ENCODE peak calls at places on chromosome 11, in four cellular contexts. One of them, this sample, is unnamed. For H3K4me1, the result is how much of the 10 kb centered on the place peaks cover.

GRCh38 chr11:72326151-72326842 is 82.3 kb upstream of the PHOX2A start:
- DNase-seq in mesendoderm: peak
- DNase-seq in H1: no peak
- DNase-seq in NT2/D1: no peak
- DNase-seq in this sample: no peak

GRCh38 chr11:29282088-29282487 is 734.7 kb downstream of the KCNA4 start:
- DNase-seq in H1: no peak
- DNase-seq in mesendoderm: peak
- DNase-seq in NT2/D1: no peak
- DNase-seq in this sample: no peak

GRCh38 chr11:118318112-118319030 is 13.8 kb downstream of the CD3E start:
- DNase-seq in NT2/D1: no peak
- DNase-seq in H1: no peak
- DNase-seq in mesendoderm: no peak
- DNase-seq in this sample: no peak

GRCh38 chr11:74487875-74488274 is 5.6 kb downstream of the LIPT2 start:
- DNase-seq in H1: no peak
- DNase-seq in NT2/D1: no peak
- DNase-seq in mesendoderm: peak
- DNase-seq in this sample: no peak

GRCh38 chr11:36075053-36075452 is 131.2 kb downstream of the LDLRAD3 start:
- DNase-seq in H1: no peak
- DNase-seq in NT2/D1: no peak
- DNase-seq in mesendoderm: no peak
- DNase-seq in this sample: no peak

GRCh38 chr11:107840120-107840479 is 18.5 kb downstream of the SLC35F2 start:
- DNase-seq in mesendoderm: no peak
- DNase-seq in NT2/D1: no peak
- DNase-seq in H1: no peak
- DNase-seq in this sample: no peak

GRCh38 chr11:127074151-127074761 is 73.7 kb upstream of the KIRREL3 start:
- DNase-seq in H1: no peak
- DNase-seq in mesendoderm: peak
- DNase-seq in NT2/D1: peak
- DNase-seq in this sample: no peak

GRCh38 chr11:94524293-94524692 is 12.0 kb downstream of the C11orf97 start:
- DNase-seq in NT2/D1: no peak
- DNase-seq in H1: no peak
- DNase-seq in mesendoderm: no peak
- DNase-seq in this sample: no peak

GRCh38 chr11:61507962-61508824 is at the start of gene LRRC10B:
- DNase-seq in H1: peak
- DNase-seq in NT2/D1: peak
- DNase-seq in mesendoderm: peak
- DNase-seq in this sample: peak

GRCh38 chr11:45145421-45146071 is 893 bp upstream of the PRDM11 start:
- DNase-seq in H1: peak
- DNase-seq in NT2/D1: peak
- DNase-seq in mesendoderm: peak
- DNase-seq in this sample: no peak

GRCh38 chr11:79087238-79087956 is 353.4 kb downstream of the TENM4 start:
- DNase-seq in NT2/D1: peak
- DNase-seq in H1: no peak
- DNase-seq in mesendoderm: peak
- DNase-seq in this sample: no peak

GRCh38 chr11:3855808-3856491 is 486 bp downstream of the STIM1 start:
- DNase-seq in H1: peak
- DNase-seq in NT2/D1: no peak
- DNase-seq in mesendoderm: peak
- DNase-seq in this sample: peak

GRCh38 chr11:65425971-65426838 is 3.6 kb downstream of the NEAT1 start:
- DNase-seq in H1: no peak
- DNase-seq in mesendoderm: no peak
- DNase-seq in NT2/D1: no peak
- DNase-seq in this sample: no peak

GRCh38 chr11:58600510-58600909 is 21.6 kb downstream of the ZFP91 start:
- DNase-seq in mesendoderm: no peak
- DNase-seq in H1: no peak
- DNase-seq in NT2/D1: no peak
- DNase-seq in this sample: no peak

GRCh38 chr11:83047515-83048225 is 24.0 kb downstream of the RAB30 start:
- DNase-seq in mesendoderm: no peak
- DNase-seq in NT2/D1: no peak
- DNase-seq in H1: no peak
- DNase-seq in this sample: peak
- H3K4me1 ChIP-seq in mesendoderm: under half
- H3K4me1 ChIP-seq in NT2/D1: under half
- H3K4me1 ChIP-seq in H1: under half
- H3K4me1 ChIP-seq in this sample: under half

DNA sequence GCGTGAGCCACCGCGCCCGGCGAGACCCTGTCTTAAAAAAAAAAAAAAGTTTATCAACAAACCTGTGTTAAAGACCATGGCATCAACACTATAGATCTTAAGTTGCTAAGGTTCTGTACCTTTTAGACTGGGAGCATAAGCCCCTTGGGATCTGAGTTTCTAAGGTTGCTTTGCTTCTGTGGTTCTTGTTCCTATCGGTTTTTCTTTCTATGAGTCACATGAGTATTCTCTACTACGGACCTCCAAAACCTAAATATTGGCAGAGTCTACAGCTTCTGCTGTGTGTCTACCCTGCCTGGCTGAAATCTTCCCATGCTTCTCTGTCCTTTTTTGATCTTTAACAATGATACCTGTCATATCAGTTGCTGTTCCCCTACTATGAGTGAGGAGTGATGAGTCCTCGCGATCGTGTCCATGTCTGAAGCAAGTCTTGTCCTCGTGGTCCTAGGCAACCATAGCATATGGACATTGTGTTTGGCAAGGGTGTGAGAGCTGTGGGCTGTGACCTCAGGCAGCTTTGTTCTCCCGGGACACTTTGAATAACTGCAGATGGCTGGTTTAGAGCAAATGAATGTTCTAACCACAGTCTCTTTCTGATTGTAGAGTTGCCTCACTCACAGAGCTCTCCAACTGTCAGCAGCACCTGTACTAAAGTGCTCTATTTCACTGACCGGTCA is 9.0 kb upstream of the DLAT start:
- DNase-seq in NT2/D1: no peak
- DNase-seq in mesendoderm: no peak
- DNase-seq in H1: no peak
- DNase-seq in this sample: no peak
- H3K4me1 ChIP-seq in NT2/D1: under half
- H3K4me1 ChIP-seq in mesendoderm: under half
- H3K4me1 ChIP-seq in H1: under half
- H3K4me1 ChIP-seq in this sample: under half

GRCh38 chr11:12826441-12826840 is 152.2 kb downstream of the TEAD1 start:
- DNase-seq in NT2/D1: no peak
- DNase-seq in H1: no peak
- DNase-seq in mesendoderm: no peak
- DNase-seq in this sample: no peak

GRCh38 chr11:12829536-12830314 is 155.5 kb downstream of the TEAD1 start:
- DNase-seq in H1: no peak
- DNase-seq in mesendoderm: no peak
- DNase-seq in NT2/D1: no peak
- DNase-seq in this sample: no peak

GRCh38 chr11:12827369-12827768 is 153.1 kb downstream of the TEAD1 start:
- DNase-seq in H1: no peak
- DNase-seq in NT2/D1: no peak
- DNase-seq in mesendoderm: no peak
- DNase-seq in this sample: no peak

GRCh38 chr11:12829131-12829530 is 154.9 kb downstream of the TEAD1 start:
- DNase-seq in mesendoderm: no peak
- DNase-seq in H1: no peak
- DNase-seq in NT2/D1: no peak
- DNase-seq in this sample: peak

GRCh38 chr11:12827929-12828812 is 153.9 kb downstream of the TEAD1 start:
- DNase-seq in mesendoderm: peak
- DNase-seq in NT2/D1: no peak
- DNase-seq in H1: no peak
- DNase-seq in this sample: peak
- H3K4me1 ChIP-seq in mesendoderm: under half
- H3K4me1 ChIP-seq in NT2/D1: under half
- H3K4me1 ChIP-seq in H1: under half
- H3K4me1 ChIP-seq in this sample: under half

GRCh38 chr11:47552086-47552580 is 799 bp downstream of the CELF1 start:
- DNase-seq in H1: peak
- DNase-seq in mesendoderm: peak
- DNase-seq in NT2/D1: no peak
- DNase-seq in this sample: peak

GRCh38 chr11:47551086-47551485 is 1.8 kb downstream of the CELF1 start:
- DNase-seq in mesendoderm: peak
- DNase-seq in H1: no peak
- DNase-seq in NT2/D1: no peak
- DNase-seq in this sample: peak

GRCh38 chr11:47553417-47553746 is 450 bp upstream of the CELF1 start:
- DNase-seq in NT2/D1: no peak
- DNase-seq in mesendoderm: no peak
- DNase-seq in H1: no peak
- DNase-seq in this sample: no peak

GRCh38 chr11:47550288-47551052 is 2.5 kb downstream of the CELF1 start:
- DNase-seq in NT2/D1: no peak
- DNase-seq in H1: no peak
- DNase-seq in mesendoderm: no peak
- DNase-seq in this sample: no peak

DNA sequence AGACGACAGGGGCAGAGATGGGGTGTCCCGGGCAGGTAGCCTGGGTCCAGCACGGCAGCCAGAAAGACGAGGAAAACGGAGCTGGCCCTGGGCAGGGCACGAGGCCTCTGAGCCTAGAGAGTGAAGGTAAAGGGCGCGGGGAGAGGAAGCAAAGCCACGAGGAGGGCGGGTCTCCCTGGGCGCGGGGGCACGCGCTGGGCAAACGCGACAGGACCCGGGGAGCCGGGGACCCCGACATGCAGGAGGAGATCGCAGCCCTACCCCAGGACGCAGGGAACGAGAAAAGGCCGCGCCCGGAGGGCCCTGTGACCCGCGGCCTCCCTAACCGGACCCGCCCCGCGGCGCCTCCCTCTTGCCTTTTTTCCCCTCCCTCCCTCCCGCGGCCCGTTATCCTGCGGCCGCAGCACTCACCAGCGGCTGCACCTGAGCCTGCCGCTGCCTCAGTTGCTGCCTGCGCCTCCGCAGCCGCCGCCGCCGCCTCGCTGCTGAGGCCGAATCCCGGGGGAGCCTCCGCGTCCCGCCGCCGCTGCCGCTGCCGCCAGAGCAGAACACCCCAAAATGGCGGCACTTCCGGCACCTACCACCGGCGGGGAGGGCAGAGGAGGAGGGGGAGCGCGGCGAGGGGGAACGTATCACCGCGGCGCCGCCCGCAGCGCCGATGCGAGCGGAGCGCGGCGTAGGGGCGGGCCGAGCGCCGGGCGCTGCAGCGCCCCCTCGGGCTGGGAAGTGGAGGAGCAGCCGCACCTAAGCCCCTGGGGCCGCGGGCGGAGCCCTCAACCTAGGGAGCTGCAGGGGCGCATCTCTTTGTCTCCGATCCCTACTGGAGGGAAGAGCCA is at the start of gene CELF1:
- DNase-seq in H1: peak
- DNase-seq in mesendoderm: peak
- DNase-seq in NT2/D1: peak
- DNase-seq in this sample: peak
- H3K4me1 ChIP-seq in H1: under half
- H3K4me1 ChIP-seq in mesendoderm: under half
- H3K4me1 ChIP-seq in NT2/D1: under half
- H3K4me1 ChIP-seq in this sample: under half

GRCh38 chr11:20155683-20156279 is 4.5 kb downstream of the DBX1 start:
- DNase-seq in mesendoderm: peak
- DNase-seq in H1: no peak
- DNase-seq in NT2/D1: no peak
- DNase-seq in this sample: no peak

GRCh38 chr11:20157768-20158167 is 2.5 kb downstream of the DBX1 start:
- DNase-seq in H1: no peak
- DNase-seq in NT2/D1: no peak
- DNase-seq in mesendoderm: no peak
- DNase-seq in this sample: no peak

GRCh38 chr11:20158597-20159257 is 1.5 kb downstream of the DBX1 start:
- DNase-seq in mesendoderm: peak
- DNase-seq in H1: peak
- DNase-seq in NT2/D1: no peak
- DNase-seq in this sample: peak

GRCh38 chr11:20156280-20156875 is 3.9 kb downstream of the DBX1 start:
- DNase-seq in H1: peak
- DNase-seq in mesendoderm: peak
- DNase-seq in NT2/D1: no peak
- DNase-seq in this sample: no peak

DNA sequence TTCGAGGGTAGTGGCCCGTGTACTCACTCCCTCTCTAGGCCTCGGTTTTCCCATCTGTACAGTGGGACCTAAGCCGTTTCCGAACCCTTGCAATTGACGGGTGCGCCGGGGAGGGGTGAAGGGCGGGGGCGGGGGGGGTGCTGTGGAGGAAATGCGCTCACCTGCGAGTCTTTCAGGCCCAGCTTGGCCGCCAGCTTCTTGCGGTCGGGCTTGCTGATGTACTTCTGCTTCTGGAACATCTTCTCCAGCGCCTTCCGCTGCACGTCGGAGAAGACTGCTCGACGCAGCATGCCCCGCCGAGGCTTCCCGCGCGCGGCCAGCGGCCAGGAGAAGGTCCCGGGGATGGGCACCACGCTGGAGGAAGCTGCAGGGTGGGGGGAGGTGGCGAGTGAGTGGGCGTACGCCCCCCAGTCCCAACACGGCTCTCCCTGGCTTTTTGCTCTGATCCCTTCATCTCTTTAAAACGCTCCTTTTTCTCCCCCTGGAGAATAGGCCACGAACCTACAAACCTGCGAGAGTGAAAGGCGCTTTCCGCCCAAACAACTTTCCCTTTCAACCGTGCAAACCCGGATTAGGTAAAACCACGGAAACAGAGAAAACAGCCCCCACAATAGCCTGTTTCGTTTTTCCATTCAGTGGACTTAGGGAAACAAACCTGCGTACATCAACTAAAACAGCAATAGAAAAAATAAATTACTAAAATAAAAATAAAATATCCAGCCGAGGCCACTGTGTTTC is 3.2 kb downstream of the DBX1 start:
- DNase-seq in H1: no peak
- DNase-seq in NT2/D1: no peak
- DNase-seq in mesendoderm: peak
- DNase-seq in this sample: no peak
- H3K4me1 ChIP-seq in H1: under half
- H3K4me1 ChIP-seq in NT2/D1: under half
- H3K4me1 ChIP-seq in mesendoderm: under half
- H3K4me1 ChIP-seq in this sample: under half

DNA sequence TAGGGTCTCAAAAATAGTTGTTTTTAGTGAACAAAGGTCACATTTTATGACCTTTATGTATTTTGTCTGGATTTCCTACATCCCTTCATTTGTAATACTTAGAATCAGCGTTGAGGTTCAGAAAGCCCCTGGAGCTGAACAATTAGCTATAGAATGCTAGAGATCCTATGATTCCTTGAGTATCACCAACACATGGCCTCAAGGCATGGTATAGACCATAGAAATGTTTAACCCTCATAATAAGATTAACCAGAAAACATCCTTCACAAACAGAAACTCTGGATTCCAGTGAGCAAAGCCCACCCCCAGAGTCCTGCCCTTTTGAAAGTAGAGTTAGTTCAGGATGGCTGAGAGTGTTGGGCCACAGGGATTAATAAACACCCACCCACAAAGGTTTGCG is 77.3 kb downstream of the CYB5R2 start:
- DNase-seq in NT2/D1: no peak
- DNase-seq in mesendoderm: no peak
- DNase-seq in H1: no peak
- DNase-seq in this sample: peak
- H3K4me1 ChIP-seq in NT2/D1: under half
- H3K4me1 ChIP-seq in mesendoderm: under half
- H3K4me1 ChIP-seq in H1: under half
- H3K4me1 ChIP-seq in this sample: half or more

GRCh38 chr11:83168756-83169155 is 11.8 kb downstream of the PCF11 start:
- DNase-seq in mesendoderm: no peak
- DNase-seq in NT2/D1: no peak
- DNase-seq in H1: no peak
- DNase-seq in this sample: no peak
- H3K4me1 ChIP-seq in mesendoderm: under half
- H3K4me1 ChIP-seq in NT2/D1: under half
- H3K4me1 ChIP-seq in H1: under half
- H3K4me1 ChIP-seq in this sample: under half